ENCODE peak calls at places on chromosomes 6 and 20, in seven cellular contexts. X is Peyer's patch, J is nucleus accumbens, A is stomach, Y is heart left ventricle, V is hippocampal formation, L is AG10803. B is an unnamed sample.

GRCh38 chr20:51830538-51830937 is 28.2 kb upstream of the SALL4 start:
- DNase-seq in X (no peak), J (no peak), A (no peak), Y (no peak), V (no peak), L (no peak), B (no peak)

GRCh38 chr20:4014031-4014474 is 1.3 kb downstream of the RNF24 start:
- DNase-seq in X (no peak), J (no peak), A (peak), Y (peak), V (peak), L (peak), B (no peak)

GRCh38 chr6:6328451-6328850 is 8.0 kb upstream of the F13A1 start:
- DNase-seq in X (no peak), J (no peak), A (no peak), Y (no peak), V (no peak), L (no peak), B (no peak)

GRCh38 chr6:53723331-53723730 is 57.8 kb upstream of the KLHL31 start:
- DNase-seq in X (no peak), J (no peak), A (no peak), Y (no peak), V (no peak), L (no peak), B (no peak)

GRCh38 chr6:10692965-10693538 is 1.4 kb downstream of the C6orf52 start:
- DNase-seq in X (no peak), J (no peak), A (no peak), Y (no peak), V (no peak), L (no peak), B (no peak)

GRCh38 chr6:102197211-102197610 is 803.7 kb downstream of the GRIK2 start:
- DNase-seq in X (no peak), J (no peak), A (no peak), Y (no peak), V (no peak), L (no peak), B (no peak)

GRCh38 chr6:114364295-114364694 is 21.5 kb upstream of the HS3ST5 start:
- DNase-seq in X (no peak), J (no peak), A (no peak), Y (no peak), V (no peak), L (no peak), B (no peak)

GRCh38 chr6:140779991-140780596 is 1352.6 kb upstream of the GJE1 start:
- DNase-seq in X (no peak), J (no peak), A (peak), Y (no peak), V (no peak), L (no peak), B (no peak)

GRCh38 chr20:53582574-53583351 is 10.9 kb downstream of the ZNF217 start:
- DNase-seq in X (no peak), J (no peak), A (peak), Y (no peak), V (no peak), L (peak), B (peak)

B was measured in T-helper 1 cell.